ENCODE peak calls at places on chromosomes 2 and 18, in six cellular contexts. L is naive thymus-derived CD8-positive, alpha-beta T cell; O is stimulated activated CD4-positive, alpha-beta T cell treated with anti-CD3 and anti-CD28 coated beads, Interleukin-2, amount 100 ng/mL, for 48 hours; C is amniotic epithelial cell; R is lung; Y is occipital lobe. P is an unnamed sample.

GRCh38 chr2:21175895-21176646 is 52.3 kb downstream of the TDRD15 start:
- DNase-seq in C (no peak), L (no peak), O (no peak), R (no peak), Y (no peak), P (no peak)

GRCh38 chr2:55899881-55900280 is 23.7 kb downstream of the EFEMP1 start:
- DNase-seq in C (no peak), R (no peak), O (no peak), L (no peak), Y (no peak), P (no peak)

GRCh38 chr2:74206180-74206688 is 7.8 kb downstream of the MTHFD2 start:
- DNase-seq in C (peak; percentile 83), Y (no peak), R (no peak), O (no peak), L (no peak), P (no peak)

GRCh38 chr18:64618390-64618789 is 469.5 kb upstream of the LINC00305 start:
- DNase-seq in R (no peak), O (no peak), L (no peak), Y (no peak), C (no peak), P (no peak)

GRCh38 chr18:250685-251084 is 17.2 kb downstream of the THOC1 start:
- DNase-seq in Y (no peak), R (no peak), O (no peak), C (peak; percentile 10), L (no peak), P (no peak)

GRCh38 chr2:39434233-39434897 is 2.7 kb downstream of the MAP4K3 start:
- DNase-seq in O (no peak), C (no peak), Y (no peak), L (no peak), R (no peak), P (no peak)

GRCh38 chr18:3305354-3305762 is 43.4 kb downstream of the MYL12B start:
- DNase-seq in Y (no peak), R (no peak), L (no peak), C (peak; percentile 98), O (peak; percentile 16), P (no peak)

GRCh38 chr2:235766206-235766794 is 272.5 kb downstream of the AGAP1 start:
- DNase-seq in R (peak; percentile 69), L (peak; percentile 4), C (peak; percentile 74), O (peak; percentile 55), Y (peak; percentile 47), P (peak; percentile 79)

GRCh38 chr2:118738524-118739308 is 108.7 kb downstream of the EN1 start:
- DNase-seq in L (no peak), O (no peak), C (peak; percentile 91), R (no peak), Y (no peak), P (peak; percentile 58)

GRCh38 chr2:161101406-161101805 is 58.8 kb upstream of the TANK start:
- DNase-seq in C (no peak), Y (no peak), O (no peak), L (no peak), R (no peak), P (no peak)

GRCh38 chr2:127620867-127621266 is 25.1 kb upstream of the GPR17 start:
- DNase-seq in R (no peak), O (no peak), Y (no peak), C (no peak), L (no peak), P (no peak)

GRCh38 chr18:46070683-46071614 is 1.1 kb downstream of the PSTPIP2 start:
- DNase-seq in C (no peak), R (no peak), L (no peak), Y (no peak), O (peak; percentile 20), P (no peak)

GRCh38 chr2:33477473-33478468 is 1.3 kb downstream of the RASGRP3 start:
- DNase-seq in R (no peak), C (peak; percentile 22), L (no peak), Y (no peak), O (no peak), P (peak; percentile 70)

GRCh38 chr2:231152800-231153557 is 28.1 kb upstream of the HTR2B start:
- DNase-seq in C (peak; percentile 100), O (no peak), Y (no peak), L (no peak), R (no peak), P (no peak)

GRCh38 chr2:18664421-18664820 is 75.1 kb upstream of the NT5C1B start:
- DNase-seq in Y (no peak), C (no peak), R (no peak), O (no peak), L (no peak), P (no peak)

GRCh38 chr2:172726172-172726735 is 9.4 kb upstream of the RAPGEF4 start:
- DNase-seq in Y (no peak), R (no peak), O (no peak), C (no peak), L (no peak), P (no peak)

GRCh38 chr2:174554514-174555119 is 43.0 kb downstream of the WIPF1 start:
- DNase-seq in R (no peak), O (no peak), C (no peak), Y (no peak), L (no peak), P (no peak)

GRCh38 chr2:1766851-1767771 is 22.8 kb upstream of the PXDN start:
- DNase-seq in L (no peak), Y (no peak), R (no peak), O (no peak), C (no peak), P (no peak)

GRCh38 chr2:69046221-69046662 is 33.3 kb downstream of the ANTXR1 start:
- DNase-seq in O (no peak), L (no peak), R (no peak), C (peak; percentile 90), Y (no peak), P (no peak)

GRCh38 chr2:199223791-199224190 is 233.9 kb downstream of the SATB2 start:
- DNase-seq in L (no peak), R (no peak), O (no peak), Y (no peak), C (no peak), P (no peak)

GRCh38 chr2:157281316-157281715 is 23.8 kb downstream of the GALNT5 start:
- DNase-seq in L (no peak), O (no peak), R (no peak), Y (no peak), C (no peak), P (no peak)

GRCh38 chr2:23534756-23535155 is 149.8 kb downstream of the KLHL29 start:
- DNase-seq in O (no peak), C (no peak), R (no peak), L (no peak), Y (no peak), P (no peak)

GRCh38 chr2:179974743-179975142 is 32.4 kb downstream of the CWC22 start:
- DNase-seq in L (no peak), O (no peak), R (no peak), C (peak; percentile 12), Y (no peak), P (no peak)

GRCh38 chr2:16429002-16429401 is 236.6 kb downstream of the CYRIA start:
- DNase-seq in R (no peak), L (no peak), C (no peak), O (no peak), Y (no peak), P (no peak)

GRCh38 chr2:114122861-114123391 is 233.0 kb downstream of the ACTR3 start:
- DNase-seq in C (no peak), R (no peak), L (no peak), Y (no peak), O (no peak), P (no peak)

GRCh38 chr2:233320470-233320869 is 12.9 kb downstream of the SAG start:
- DNase-seq in L (no peak), C (no peak), Y (no peak), O (no peak), R (no peak), P (no peak)

GRCh38 chr18:11667578-11667977 is 21.5 kb upstream of the GNAL start:
- DNase-seq in C (no peak), Y (no peak), R (peak; percentile 15), L (no peak), O (no peak), P (no peak)

P was measured in right atrium auricular region.